ENCODE peak calls at places on chromosomes 16 and 17, in seven cellular contexts. Z is H7, X is OCI-LY7, F is tibial nerve, H is ascending aorta, S is WERI-Rb-1, V is mesendoderm. E is an unnamed sample.

GRCh38 chr17:71438631-71439146 is 682.1 kb upstream of the SOX9 start:
- DNase-seq in Z (no peak), X (no peak), F (no peak), H (no peak), S (no peak), V (no peak), E (no peak)

GRCh38 chr16:57803413-57803990 is 1.2 kb upstream of the KIFC3 start:
- DNase-seq in Z (no peak), X (no peak), F (no peak), H (no peak), S (peak; percentile 73), V (peak; percentile 83), E (no peak)

GRCh38 chr16:2821483-2822157 is 4.6 kb downstream of the PRSS21 start:
- DNase-seq in Z (peak; percentile 32), X (no peak), F (no peak), H (no peak), S (peak; percentile 1), V (no peak), E (no peak)

GRCh38 chr16:67030221-67030962 is 1.4 kb downstream of the CBFB start:
- DNase-seq in Z (no peak), X (peak; percentile 12), F (no peak), H (no peak), S (peak; percentile 26), V (no peak), E (no peak)

GRCh38 chr16:72848759-72849664 is 198.9 kb downstream of the ZFHX3 start:
- DNase-seq in Z (no peak), X (no peak), F (peak; percentile 79), H (peak; percentile 78), S (no peak), V (no peak), E (peak; percentile 86)

GRCh38 chr17:74852237-74853047 is 7.2 kb downstream of the GRIN2C start:
- DNase-seq in Z (peak; percentile 98), X (peak; percentile 79), F (no peak), H (no peak), S (no peak), V (peak; percentile 95), E (no peak)

GRCh38 chr17:32859857-32860525 is 16.9 kb downstream of the MYO1D start:
- DNase-seq in Z (no peak), X (no peak), F (no peak), H (no peak), S (no peak), V (peak; percentile 92), E (no peak)

GRCh38 chr16:10883004-10883403 is 6.0 kb downstream of the CIITA start:
- DNase-seq in Z (no peak), X (no peak), F (no peak), H (no peak), S (no peak), V (peak; percentile 7), E (no peak)

GRCh38 chr17:4479340-4479981 is 19.2 kb upstream of the SPNS2 start:
- DNase-seq in Z (peak; percentile 25), X (no peak), F (no peak), H (no peak), S (no peak), V (no peak), E (no peak)

GRCh38 chr16:84449156-84450140 is 55.0 kb downstream of the MEAK7 start:
- DNase-seq in Z (peak; percentile 26), X (no peak), F (no peak), H (no peak), S (no peak), V (no peak), E (no peak)

GRCh38 chr17:37050905-37051304 is 102.2 kb downstream of the AATF start:
- DNase-seq in Z (no peak), X (no peak), F (no peak), H (no peak), S (no peak), V (peak; percentile 79), E (no peak)

GRCh38 chr17:76467809-76468633 is 618 bp downstream of the AANAT start:
- DNase-seq in Z (peak; percentile 64), X (no peak), F (no peak), H (no peak), S (peak; percentile 83), V (no peak), E (no peak)

GRCh38 chr16:50246299-50247122 is 19.8 kb upstream of the ADCY7 start:
- DNase-seq in Z (peak; percentile 78), X (no peak), F (no peak), H (no peak), S (peak; percentile 57), V (peak; percentile 41), E (no peak)

GRCh38 chr17:73902416-73903181 is 258.4 kb upstream of the SDK2 start:
- DNase-seq in Z (peak; percentile 77), X (peak; percentile 88), F (no peak), H (no peak), S (no peak), V (no peak), E (no peak)

GRCh38 chr17:51240275-51240674 is 19.6 kb downstream of the MBTD1 start:
- DNase-seq in Z (no peak), X (no peak), F (no peak), H (no peak), S (no peak), V (no peak), E (no peak)

GRCh38 chr16:630815-631405 is at the start of gene WFIKKN1:
- DNase-seq in Z (peak; percentile 95), X (no peak), F (no peak), H (no peak), S (no peak), V (peak; percentile 40), E (no peak)

GRCh38 chr17:83106036-83106577 is 26.7 kb downstream of the METRNL start:
- DNase-seq in Z (no peak), X (no peak), F (no peak), H (no peak), S (no peak), V (no peak), E (no peak)

GRCh38 chr17:52064791-52065211 is 93.7 kb downstream of the CA10 start:
- DNase-seq in Z (no peak), X (no peak), F (no peak), H (no peak), S (no peak), V (no peak), E (no peak)

GRCh38 chr16:85221081-85221809 is 109.0 kb upstream of the CIBAR2 start:
- DNase-seq in Z (peak; percentile 72), X (no peak), F (no peak), H (no peak), S (no peak), V (no peak), E (no peak)

GRCh38 chr17:40251576-40251975 is 32.5 kb downstream of the WIPF2 start:
- DNase-seq in Z (no peak), X (no peak), F (peak; percentile 44), H (no peak), S (no peak), V (no peak), E (no peak)

GRCh38 chr17:7340179-7340578 is 3.9 kb downstream of the ACAP1 start:
- DNase-seq in Z (no peak), X (no peak), F (no peak), H (no peak), S (no peak), V (no peak), E (no peak)

GRCh38 chr17:75684924-75685323 is 17.8 kb downstream of the SAP30BP start:
- DNase-seq in Z (no peak), X (no peak), F (peak; percentile 27), H (no peak), S (no peak), V (no peak), E (no peak)

DNA sequence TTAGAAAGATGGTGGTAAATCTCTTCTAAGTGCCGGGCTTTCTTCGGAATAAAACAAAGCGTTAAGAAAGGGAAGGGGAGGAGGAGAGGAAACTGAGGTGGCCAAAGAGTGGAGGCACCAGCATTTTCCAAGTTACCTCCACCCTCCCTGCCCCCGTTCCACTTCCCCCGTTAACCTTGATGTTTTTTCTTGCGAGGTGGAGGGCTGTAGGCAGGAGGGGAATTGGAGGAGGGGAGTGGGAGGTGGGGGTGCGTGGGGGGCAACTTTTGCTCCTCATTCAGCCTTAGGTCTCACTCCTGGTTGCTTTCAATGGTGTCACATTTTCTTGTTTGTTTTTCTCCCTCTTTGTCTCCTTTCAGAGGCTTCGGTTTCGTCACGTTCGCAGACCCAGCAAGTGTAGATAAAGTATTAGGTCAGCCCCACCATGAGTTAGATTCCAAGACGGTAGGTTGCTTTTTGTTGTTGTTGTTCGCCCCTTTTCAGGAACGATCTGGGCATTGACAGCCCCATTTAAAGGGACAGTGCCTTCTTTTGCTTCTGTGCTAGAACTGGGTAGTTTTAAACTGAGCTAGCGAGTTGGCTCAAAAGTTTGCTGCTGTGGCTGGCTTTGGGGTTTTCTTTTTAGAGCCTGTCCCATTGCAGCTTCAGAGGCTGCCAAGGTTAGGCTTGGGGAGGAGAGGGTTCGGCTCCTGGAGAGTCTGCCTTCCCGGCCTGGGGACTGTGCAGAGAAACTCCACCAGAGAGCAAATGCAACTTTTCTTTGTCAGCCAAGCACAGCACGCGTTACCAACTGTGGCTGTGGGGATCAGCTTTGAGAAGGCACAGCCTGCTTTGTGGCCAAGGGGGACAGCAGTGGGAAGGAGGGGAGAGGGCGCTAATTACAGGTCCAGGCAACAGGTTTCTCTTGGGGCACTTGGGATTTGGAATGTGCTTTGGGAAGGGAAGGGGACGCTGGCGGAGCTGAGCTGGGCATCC is 1.9 kb downstream of the MSI2 start:
- DNase-seq in Z (no peak), X (peak; percentile 63), F (no peak), H (no peak), S (peak; percentile 45), V (peak; percentile 78), E (no peak)
- H3K36me3 ChIP-seq in Z (peaks cover 4% of the 10 kb centered on the region), X (peaks cover 42% of the 10 kb centered on the region), F (no peaks in the 10 kb centered on the region), H (peaks cover 10% of the 10 kb centered on the region), S (peaks cover 51% of the 10 kb centered on the region), V (no peaks in the 10 kb centered on the region), E (peaks cover 6% of the 10 kb centered on the region)

GRCh38 chr17:79799538-79800324 is 2.9 kb upstream of the CBX8 start:
- DNase-seq in Z (peak; percentile 64), X (no peak), F (no peak), H (no peak), S (peak; percentile 33), V (no peak), E (no peak)
- H3K4me3 ChIP-seq in Z (no peak overlapping the region), X (peak overlapping the region; percentile 52), F (no peak overlapping the region), H (no peak overlapping the region), S (peak overlapping the region; percentile 45), V (no peak overlapping the region), E (no peak overlapping the region)

GRCh38 chr16:15822957-15823356 is 33.9 kb downstream of the MYH11 start:
- DNase-seq in Z (no peak), X (no peak), F (no peak), H (peak; percentile 49), S (no peak), V (no peak), E (peak; percentile 56)
- H3K36me3 ChIP-seq in Z (no peaks in the 10 kb centered on the region), X (peaks cover 20% of the 10 kb centered on the region), F (no peaks in the 10 kb centered on the region), H (peaks cover 67% of the 10 kb centered on the region), S (no peaks in the 10 kb centered on the region), V (no peaks in the 10 kb centered on the region), E (peaks cover 49% of the 10 kb centered on the region)

GRCh38 chr16:81333356-81333755 is 18.6 kb downstream of the GAN start:
- DNase-seq in Z (no peak), X (no peak), F (no peak), H (no peak), S (no peak), V (no peak), E (no peak)

GRCh38 chr16:81326971-81327370 is 12.2 kb downstream of the GAN start:
- DNase-seq in Z (no peak), X (no peak), F (no peak), H (no peak), S (no peak), V (no peak), E (no peak)

GRCh38 chr16:81324808-81325207 is 10.0 kb downstream of the GAN start:
- DNase-seq in Z (no peak), X (no peak), F (no peak), H (no peak), S (no peak), V (no peak), E (no peak)

GRCh38 chr16:81329947-81330346 is 15.2 kb downstream of the GAN start:
- DNase-seq in Z (no peak), X (no peak), F (no peak), H (no peak), S (no peak), V (no peak), E (no peak)

GRCh38 chr16:81327483-81328196 is 12.9 kb downstream of the GAN start:
- DNase-seq in Z (no peak), X (no peak), F (no peak), H (no peak), S (no peak), V (no peak), E (no peak)
- H3K4me3 ChIP-seq in Z (no peak overlapping the region), X (no peak overlapping the region), F (no peak overlapping the region), H (no peak overlapping the region), S (no peak overlapping the region), V (no peak overlapping the region), E (no peak overlapping the region)

E was measured in thoracic aorta.